ENCODE peak calls at places on chromosomes 2 and 18, in seven cellular contexts. S is stimulated activated CD8-positive, alpha-beta memory T cell treated with anti-CD3 and anti-CD28 coated beads, Interleukin-15, amount 100 ng/mL, for 24 hours; V is NCI-H2081; Y is T-helper 9 cell; Z is SHP77 treated with DMSO at 0.1 percent for 48 hours; X is smooth muscle cell of the brain vasculature; C is EH. J is an unnamed sample.
A peak's percentile ranks its signal among the peaks of the same experiment; 100 is the strongest.

GRCh38 chr2:188193230-188193629 is 98.4 kb upstream of the GULP1 start:
- DNase-seq in Y (no peak), Z (no peak), X (no peak), C (no peak), S (no peak), V (no peak), J (no peak)

GRCh38 chr18:37242091-37242490 is 323.5 kb downstream of the CELF4 start:
- DNase-seq in C (no peak), Z (no peak), Y (no peak), X (no peak), S (no peak), V (no peak), J (no peak)

GRCh38 chr2:47091118-47091517 is 64.0 kb downstream of the STPG4 start:
- DNase-seq in V (no peak), Z (no peak), S (no peak), Y (no peak), X (no peak), C (peak; percentile 77), J (no peak)

GRCh38 chr2:32136097-32136496 is 29.6 kb upstream of the SLC30A6 start:
- DNase-seq in Z (no peak), S (no peak), C (peak; percentile 53), X (no peak), V (no peak), Y (no peak), J (no peak)

GRCh38 chr2:1738163-1738562 is 6.2 kb downstream of the PXDN start:
- DNase-seq in V (no peak), X (no peak), Y (no peak), Z (no peak), S (no peak), C (no peak), J (no peak)

GRCh38 chr18:52394602-52395001 is 54.6 kb downstream of the DCC start:
- DNase-seq in Y (no peak), S (no peak), C (no peak), X (no peak), Z (no peak), V (peak; percentile 9), J (no peak)

GRCh38 chr2:45412754-45413379 is 198.2 kb downstream of the SRBD1 start:
- DNase-seq in Z (no peak), X (no peak), C (peak; percentile 44), V (peak; percentile 31), S (no peak), Y (no peak), J (no peak)

GRCh38 chr2:239751719-239752355 is 273.3 kb downstream of the NDUFA10 start:
- DNase-seq in V (no peak), Y (no peak), S (no peak), X (no peak), Z (no peak), C (no peak), J (no peak)

GRCh38 chr2:64913357-64913869 is 75.8 kb upstream of the SLC1A4 start:
- DNase-seq in Z (peak; percentile 25), Y (no peak), X (no peak), C (peak; percentile 7), V (peak; percentile 75), S (no peak), J (no peak)

GRCh38 chr2:220394433-220394832 is 767.0 kb downstream of the SLC4A3 start:
- DNase-seq in C (peak; percentile 80), Z (peak; percentile 9), S (no peak), V (peak; percentile 42), X (no peak), Y (no peak), J (no peak)

GRCh38 chr2:10283106-10284062 is 19.3 kb upstream of the HPCAL1 start:
- DNase-seq in Y (no peak), V (no peak), X (no peak), Z (no peak), C (peak; percentile 98), S (no peak), J (no peak)

GRCh38 chr2:63888490-63889402 is 47.0 kb downstream of the UGP2 start:
- DNase-seq in X (peak; percentile 20), Z (peak; percentile 5), S (no peak), V (peak; percentile 64), C (peak; percentile 52), Y (peak; percentile 7), J (no peak)

GRCh38 chr2:120613742-120614481 is 121.8 kb upstream of the GLI2 start:
- DNase-seq in S (no peak), C (peak; percentile 97), X (no peak), V (no peak), Z (no peak), Y (no peak), J (no peak)

GRCh38 chr2:230873670-230874401 is 9.1 kb downstream of the ITM2C start:
- DNase-seq in X (no peak), Y (no peak), S (no peak), V (no peak), Z (no peak), C (no peak), J (no peak)

GRCh38 chr2:50751255-50752069 is 280.5 kb downstream of the NRXN1 start:
- DNase-seq in Z (no peak), Y (no peak), S (no peak), V (peak; percentile 20), C (no peak), X (no peak), J (no peak)

GRCh38 chr2:45860136-45861106 is 208.9 kb downstream of the PRKCE start:
- DNase-seq in S (no peak), Y (no peak), C (peak; percentile 41), Z (no peak), V (no peak), X (peak; percentile 43), J (peak; percentile 46)